ENCODE peak calls at places on chromosomes 6 and 20, in seven cellular contexts. V, J, O, G, T, N and C are unnamed samples.

GRCh38 chr6:112827793-112828192 is 480.7 kb downstream of the RFPL4B start:
- DNase-seq in V (no peak), J (no peak), O (no peak), G (no peak), T (no peak), N (no peak), C (peak; percentile 62)

GRCh38 chr6:6193221-6193745 is 127.2 kb downstream of the F13A1 start:
- DNase-seq in V (no peak), J (no peak), O (no peak), G (no peak), T (no peak), N (no peak), C (no peak)

GRCh38 chr6:128655978-128656498 is 135.6 kb upstream of the PTPRK start:
- DNase-seq in V (no peak), J (peak; percentile 25), O (peak; percentile 93), G (no peak), T (peak; percentile 85), N (no peak), C (peak; percentile 33)

GRCh38 chr20:62269378-62269777 is 31.1 kb downstream of the OSBPL2 start:
- DNase-seq in V (no peak), J (no peak), O (no peak), G (no peak), T (no peak), N (no peak), C (no peak)

GRCh38 chr6:169905041-169905807 is 153.8 kb downstream of the ERMARD start:
- DNase-seq in V (no peak), J (no peak), O (peak; percentile 23), G (no peak), T (no peak), N (no peak), C (no peak)

GRCh38 chr6:158630944-158631616 is 13.5 kb downstream of the DYNLT1 start:
- DNase-seq in V (no peak), J (no peak), O (peak; percentile 68), G (no peak), T (no peak), N (no peak), C (no peak)

GRCh38 chr6:5059036-5059896 is 25.9 kb upstream of the PPP1R3G start:
- DNase-seq in V (no peak), J (no peak), O (no peak), G (peak; percentile 95), T (no peak), N (no peak), C (no peak)

GRCh38 chr6:30555428-30556005 is 772 bp downstream of the GNL1 start:
- DNase-seq in V (no peak), J (no peak), O (peak; percentile 23), G (no peak), T (no peak), N (no peak), C (no peak)

GRCh38 chr20:7959484-7959883 is 19.2 kb upstream of the HAO1 start:
- DNase-seq in V (no peak), J (no peak), O (no peak), G (no peak), T (no peak), N (no peak), C (no peak)

GRCh38 chr6:156794963-156795362 is 17.8 kb downstream of the ARID1B start:
- DNase-seq in V (no peak), J (no peak), O (no peak), G (no peak), T (no peak), N (no peak), C (no peak)

GRCh38 chr20:63446174-63447024 is 26.1 kb downstream of the KCNQ2 start:
- DNase-seq in V (peak; percentile 78), J (no peak), O (no peak), G (no peak), T (no peak), N (no peak), C (no peak)

GRCh38 chr20:25549172-25549865 is 36.0 kb downstream of the NINL start:
- DNase-seq in V (no peak), J (no peak), O (no peak), G (peak; percentile 35), T (no peak), N (no peak), C (no peak)

GRCh38 chr6:111774346-111774703 is 98.9 kb downstream of the FYN start:
- DNase-seq in V (no peak), J (no peak), O (no peak), G (no peak), T (no peak), N (no peak), C (no peak)

GRCh38 chr6:35080821-35081425 is 60.2 kb downstream of the TCP11 start:
- DNase-seq in V (no peak), J (no peak), O (no peak), G (no peak), T (no peak), N (no peak), C (no peak)

GRCh38 chr20:31872406-31872805 is 2.0 kb downstream of the TTLL9 start:
- DNase-seq in V (no peak), J (no peak), O (no peak), G (no peak), T (no peak), N (no peak), C (no peak)

GRCh38 chr20:56244259-56244658 is 4.3 kb upstream of the MC3R start:
- DNase-seq in V (no peak), J (no peak), O (no peak), G (no peak), T (no peak), N (no peak), C (no peak)

GRCh38 chr6:143140767-143141166 is 80.1 kb downstream of the AIG1 start:
- DNase-seq in V (no peak), J (no peak), O (no peak), G (no peak), T (no peak), N (no peak), C (no peak)

DNA sequence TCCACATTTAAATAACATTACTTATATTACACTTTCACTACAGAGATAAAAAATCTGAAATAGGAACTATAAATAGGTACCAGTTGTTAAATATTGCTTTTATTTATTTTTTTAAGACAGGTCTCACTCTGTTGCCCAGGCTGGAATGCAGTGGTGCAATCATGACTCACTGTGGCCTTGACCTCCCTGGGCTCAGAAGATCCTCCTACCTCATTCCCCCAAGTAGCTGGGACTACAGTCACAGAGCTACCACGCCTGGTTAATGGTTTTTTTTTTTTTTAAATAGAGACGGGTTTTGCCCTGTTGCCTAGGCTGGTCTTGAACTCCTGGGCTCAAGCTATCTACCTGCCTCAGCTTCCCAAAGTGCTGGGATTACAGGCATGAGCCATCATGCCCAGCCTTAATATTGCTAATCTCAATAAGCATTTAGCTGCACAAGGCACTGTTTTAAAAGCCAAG is 17.3 kb downstream of the EEF1E1 start:
- DNase-seq in V (no peak), J (no peak), O (peak; percentile 95), G (peak; percentile 97), T (peak; percentile 88), N (no peak), C (no peak)
- TF ChIP-seq RAD21 in V (no peak), J (no peak), O (no peak), G (no peak), T (no peak), N (no peak), C (no peak)

DNA sequence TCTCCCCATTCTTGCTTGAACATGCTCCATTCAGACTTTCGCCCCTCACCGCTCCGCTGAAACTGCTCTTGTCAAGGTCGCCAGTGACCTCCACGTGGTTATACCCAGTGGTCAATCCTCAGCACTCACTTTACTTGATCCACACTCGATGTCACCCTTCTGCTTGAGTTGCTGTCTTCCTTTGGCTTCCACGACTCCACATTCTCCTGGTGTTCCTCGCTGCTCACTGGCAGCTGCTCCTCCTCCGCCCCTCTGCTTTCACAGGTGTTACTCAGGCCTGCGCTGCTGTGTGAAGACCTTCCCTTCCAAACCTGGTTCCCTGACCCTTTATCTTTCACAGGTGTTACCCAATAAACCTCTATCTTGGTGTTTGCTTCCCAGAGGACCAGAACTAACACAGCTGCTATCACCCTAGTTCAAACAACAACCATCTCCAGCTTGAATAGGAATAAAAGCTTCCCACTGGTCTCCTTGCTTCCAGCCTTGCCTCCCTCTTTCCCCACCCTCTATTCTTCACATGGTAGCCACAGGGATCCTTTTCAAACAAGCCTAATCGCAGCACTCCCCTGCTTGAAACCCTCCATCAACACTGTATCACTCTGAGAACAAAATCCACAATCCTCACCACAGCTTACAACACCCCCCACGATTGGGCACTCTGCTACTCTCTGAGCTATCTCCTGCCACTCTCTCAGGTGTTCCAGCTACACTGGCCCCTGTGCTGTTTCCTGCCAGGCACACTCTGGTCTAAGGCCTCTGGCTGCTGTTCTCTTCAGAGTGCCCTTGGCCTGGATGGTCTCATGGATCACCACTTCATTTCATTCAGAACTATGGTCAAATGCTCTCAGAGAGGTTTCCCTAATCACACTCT is 10.7 kb downstream of the PPIL1 start:
- DNase-seq in V (no peak), J (no peak), O (no peak), G (no peak), T (no peak), N (no peak), C (no peak)
- TF ChIP-seq RAD21 in V (no peak), J (no peak), O (no peak), G (no peak), T (no peak), N (no peak), C (no peak)

GRCh38 chr6:119333063-119333609 is 16.4 kb downstream of the MAN1A1 start:
- DNase-seq in V (no peak), J (no peak), O (no peak), G (no peak), T (no peak), N (no peak), C (no peak)

GRCh38 chr6:119330520-119330919 is 19.0 kb downstream of the MAN1A1 start:
- DNase-seq in V (no peak), J (no peak), O (no peak), G (no peak), T (no peak), N (no peak), C (no peak)

GRCh38 chr6:119334535-119335264 is 14.9 kb downstream of the MAN1A1 start:
- DNase-seq in V (no peak), J (no peak), O (no peak), G (no peak), T (no peak), N (no peak), C (no peak)

GRCh38 chr6:119331676-119332286 is 17.8 kb downstream of the MAN1A1 start:
- DNase-seq in V (no peak), J (no peak), O (no peak), G (no peak), T (no peak), N (no peak), C (no peak)

DNA sequence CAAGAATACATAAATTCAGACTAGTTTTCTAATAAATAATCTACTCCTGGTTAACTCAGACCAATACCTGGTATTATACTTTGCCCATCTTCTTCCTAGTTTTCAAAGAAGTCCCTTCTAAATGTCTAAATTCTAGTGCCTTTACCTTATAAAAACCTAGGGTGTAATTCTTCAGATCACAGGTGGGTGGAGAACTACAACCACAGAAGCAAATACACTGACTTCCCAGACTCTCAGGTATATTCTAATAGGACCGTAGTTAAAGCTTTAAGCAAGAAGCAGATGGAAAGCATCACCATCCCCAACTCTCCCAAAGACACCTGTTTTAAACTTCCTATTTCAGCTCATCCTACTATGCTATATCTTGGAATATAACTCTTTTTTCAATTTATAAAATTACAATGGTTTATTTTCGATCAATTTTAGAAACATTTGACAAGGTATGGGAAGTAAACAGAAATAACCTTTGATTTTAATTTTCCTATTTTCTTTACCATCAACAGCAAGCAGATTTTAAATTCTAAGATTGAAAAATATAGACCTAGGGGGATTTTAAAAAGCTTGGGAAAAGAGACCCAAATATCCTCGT is 15.8 kb downstream of the MAN1A1 start:
- DNase-seq in V (peak; percentile 22), J (no peak), O (no peak), G (no peak), T (no peak), N (no peak), C (no peak)
- TF ChIP-seq RAD21 in V (peak; percentile 68), J (peak; percentile 35), O (peak; percentile 40), G (no peak), T (peak; percentile 71), N (peak; percentile 85), C (peak; percentile 88)

GRCh38 chr20:35560105-35560511 is 18.2 kb downstream of the ERGIC3 start:
- DNase-seq in V (no peak), J (no peak), O (no peak), G (no peak), T (no peak), N (no peak), C (no peak)
- TF ChIP-seq RAD21 in V (no peak), J (no peak), O (no peak), G (no peak), T (no peak), N (no peak), C (no peak)